ENCODE peak calls at places on chromosome 3, in eight cellular contexts. Q is NCI-H1092; B is cardiac fibroblast; J is COR-L47; L is occipital lobe; S is MM.1S; A is breast epithelium; G is effector CD8-positive, alpha-beta T cell. W is an unnamed sample.

GRCh38 chr3:87076951-87077350 is 86.0 kb upstream of the VGLL3 start:
- DNase-seq in L (no peak), B (peak; percentile 86), G (no peak), Q (no peak), J (no peak), A (no peak), S (no peak), W (no peak)

GRCh38 chr3:11651900-11652299 is 8.2 kb upstream of the VGLL4 start:
- DNase-seq in J (no peak), L (no peak), B (peak; percentile 77), Q (no peak), A (no peak), G (no peak), S (peak; percentile 39), W (no peak)

GRCh38 chr3:184604039-184604955 is 42.7 kb downstream of the EPHB3 start:
- DNase-seq in J (no peak), G (no peak), L (no peak), S (no peak), B (no peak), A (no peak), Q (no peak), W (no peak)

GRCh38 chr3:58175098-58175428 is 35.7 kb downstream of the DNASE1L3 start:
- DNase-seq in Q (no peak), B (no peak), G (no peak), A (no peak), S (no peak), J (no peak), L (no peak), W (no peak)

GRCh38 chr3:48466386-48467109 is 20.0 kb downstream of the ATRIP start:
- DNase-seq in L (no peak), B (peak; percentile 7), G (peak; percentile 41), A (no peak), J (no peak), S (peak; percentile 62), Q (no peak), W (no peak)

GRCh38 chr3:147424325-147424910 is 15.3 kb downstream of the ZIC1 start:
- DNase-seq in A (no peak), Q (no peak), J (no peak), G (no peak), L (no peak), S (no peak), B (no peak), W (no peak)

GRCh38 chr3:165259518-165260193 is 63.5 kb upstream of the SLITRK3 start:
- DNase-seq in J (no peak), S (no peak), A (no peak), Q (no peak), B (peak; percentile 33), G (no peak), L (no peak), W (no peak)

GRCh38 chr3:192840143-192840836 is 77.4 kb downstream of the MB21D2 start:
- DNase-seq in A (no peak), L (no peak), B (no peak), J (no peak), Q (no peak), G (no peak), S (no peak), W (no peak)

GRCh38 chr3:195537995-195538394 is 5.1 kb downstream of the PPP1R2 start:
- DNase-seq in B (no peak), L (no peak), A (no peak), G (no peak), Q (no peak), S (peak; percentile 99), J (no peak), W (no peak)

GRCh38 chr3:51777985-51778384 is 1.1 kb downstream of the IQCF6 start:
- DNase-seq in L (no peak), A (no peak), B (no peak), J (peak; percentile 1), G (no peak), Q (peak; percentile 49), S (no peak), W (no peak)

GRCh38 chr3:50167069-50167781 is 12.1 kb downstream of the SEMA3F start:
- DNase-seq in L (no peak), S (no peak), B (no peak), G (no peak), Q (no peak), J (no peak), A (no peak), W (no peak)

GRCh38 chr3:191412764-191413163 is 48.2 kb upstream of the PYDC2 start:
- DNase-seq in B (peak; percentile 96), G (no peak), S (no peak), J (no peak), L (peak; percentile 27), A (no peak), Q (no peak), W (no peak)

GRCh38 chr3:36964827-36965226 is 20.0 kb upstream of the TRANK1 start:
- DNase-seq in A (no peak), J (no peak), G (no peak), Q (no peak), B (no peak), S (no peak), L (no peak), W (no peak)

GRCh38 chr3:162122405-162122804 is 625.8 kb downstream of the OTOL1 start:
- DNase-seq in Q (no peak), L (no peak), B (peak; percentile 41), J (no peak), G (no peak), A (no peak), S (no peak), W (no peak)

GRCh38 chr3:41854956-41855355 is 106.9 kb downstream of the ULK4 start:
- DNase-seq in B (no peak), A (no peak), J (no peak), G (no peak), Q (no peak), S (no peak), L (no peak), W (no peak)

GRCh38 chr3:33949074-33949473 is 150.6 kb downstream of the PDCD6IP start:
- DNase-seq in J (no peak), L (no peak), B (no peak), Q (no peak), S (no peak), A (no peak), G (no peak), W (no peak)

GRCh38 chr3:27712136-27713065 is 9.7 kb downstream of the EOMES start:
- DNase-seq in S (peak; percentile 78), Q (peak; percentile 25), A (peak; percentile 47), J (peak; percentile 4), L (peak; percentile 40), B (peak; percentile 88), G (peak; percentile 63), W (no peak)

GRCh38 chr3:50405249-50405648 is 45.9 kb upstream of the TMEM115 start:
- DNase-seq in L (no peak), S (peak; percentile 51), B (peak; percentile 8), G (no peak), J (no peak), A (no peak), Q (no peak), W (no peak)

GRCh38 chr3:66302288-66302687 is 81.5 kb downstream of the SLC25A26 start:
- DNase-seq in S (no peak), A (no peak), J (no peak), B (peak; percentile 11), L (no peak), G (no peak), Q (no peak), W (no peak)

GRCh38 chr3:180180795-180181194 is 144.1 kb upstream of the PEX5L start:
- DNase-seq in A (no peak), L (no peak), G (no peak), S (no peak), B (peak; percentile 20), Q (no peak), J (no peak), W (no peak)

GRCh38 chr3:171811059-171811912 is 1.0 kb upstream of the PLD1 start:
- DNase-seq in J (no peak), B (peak; percentile 99), Q (no peak), G (no peak), S (no peak), A (no peak), L (no peak), W (no peak)

GRCh38 chr3:20669675-20670074 is 483.7 kb upstream of the SGO1 start:
- DNase-seq in B (no peak), Q (no peak), S (no peak), L (no peak), A (no peak), G (no peak), J (no peak), W (no peak)